ENCODE peak calls at places on chromosomes 13 and 19, in nine cellular contexts. M is tibial artery; H is IMR-90; L is mammary epithelial cell; E is ovary; I is H7; J is CD4-positive, alpha-beta memory T cell; K is K562; O is neuronal stem cell. B is an unnamed sample. For H3K27me3, the result is how much of the 10 kb centered on the place peaks cover.

GRCh38 chr13:65966991-65967451 is 1263.1 kb downstream of the PCDH9 start:
- DNase-seq in M (no peak), H (peak), L (peak), E (no peak), I (peak), J (no peak), K (peak), O (no peak), B (no peak)

GRCh38 chr13:79936368-79937136 is 404.4 kb downstream of the SPRY2 start:
- DNase-seq in M (peak), H (peak), L (peak), E (no peak), I (no peak), J (no peak), K (no peak), O (no peak), B (no peak)

GRCh38 chr13:41827507-41828213 is 133.2 kb downstream of the VWA8 start:
- DNase-seq in M (peak), H (peak), L (peak), E (no peak), I (no peak), J (no peak), K (no peak), O (no peak), B (no peak)

GRCh38 chr13:63481334-63481733 is 2065.7 kb upstream of the PCDH20 start:
- DNase-seq in M (no peak), H (peak), L (no peak), E (no peak), I (no peak), J (no peak), K (no peak), O (no peak), B (no peak)

GRCh38 chr13:38384171-38384570 is 34.5 kb downstream of the UFM1 start:
- DNase-seq in M (no peak), H (no peak), L (no peak), E (no peak), I (no peak), J (no peak), K (no peak), O (no peak), B (no peak)

GRCh38 chr19:17522988-17523872 is 11.8 kb downstream of the PGLS start:
- DNase-seq in M (peak), H (no peak), L (no peak), E (no peak), I (peak), J (peak), K (no peak), O (no peak), B (peak)

GRCh38 chr13:25169356-25169755 is 2.7 kb downstream of the AMER2 start:
- DNase-seq in M (no peak), H (no peak), L (no peak), E (no peak), I (no peak), J (no peak), K (no peak), O (no peak), B (no peak)

GRCh38 chr13:110310541-110311491 is 3.7 kb downstream of the COL4A2 start:
- DNase-seq in M (no peak), H (no peak), L (no peak), E (no peak), I (no peak), J (no peak), K (no peak), O (no peak), B (no peak)

GRCh38 chr13:113291997-113292862 is 4.8 kb upstream of the LAMP1 start:
- DNase-seq in M (no peak), H (peak), L (peak), E (no peak), I (peak), J (no peak), K (peak), O (no peak), B (no peak)

GRCh38 chr13:93259527-93260080 is 33.0 kb downstream of the GPC6 start:
- DNase-seq in M (no peak), H (peak), L (no peak), E (no peak), I (no peak), J (no peak), K (no peak), O (no peak), B (no peak)

GRCh38 chr13:86757236-86757978 is 913.8 kb upstream of the SLITRK5 start:
- DNase-seq in M (no peak), H (no peak), L (peak), E (no peak), I (peak), J (peak), K (no peak), O (no peak), B (no peak)

GRCh38 chr13:100976993-100977392 is 302.4 kb upstream of the TMTC4 start:
- DNase-seq in M (no peak), H (no peak), L (no peak), E (no peak), I (no peak), J (no peak), K (no peak), O (no peak), B (no peak)

GRCh38 chr19:15841875-15842569 is 26.6 kb upstream of the OR10H1 start:
- DNase-seq in M (no peak), H (no peak), L (no peak), E (no peak), I (no peak), J (no peak), K (peak), O (no peak), B (no peak)

GRCh38 chr19:2625434-2625833 is 77.1 kb downstream of the GNG7 start:
- DNase-seq in M (peak), H (no peak), L (no peak), E (no peak), I (no peak), J (no peak), K (no peak), O (no peak), B (no peak)

GRCh38 chr13:49869514-49869913 is 66.6 kb downstream of the SPRYD7 start:
- DNase-seq in M (no peak), H (peak), L (no peak), E (no peak), I (peak), J (no peak), K (peak), O (no peak), B (no peak)

GRCh38 chr19:50794778-50795664 is 4.8 kb downstream of the ACP4 start:
- DNase-seq in M (no peak), H (no peak), L (no peak), E (no peak), I (peak), J (no peak), K (peak), O (no peak), B (no peak)

GRCh38 chr13:32246468-32246867 is 68.7 kb downstream of the ZAR1L start:
- DNase-seq in M (peak), H (peak), L (peak), E (peak), I (peak), J (no peak), K (peak), O (peak), B (no peak)

GRCh38 chr19:28727133-28727834 is 485.7 kb downstream of the UQCRFS1 start:
- DNase-seq in M (no peak), H (no peak), L (no peak), E (no peak), I (peak), J (peak), K (peak), O (peak), B (no peak)

GRCh38 chr13:45510671-45511070 is 45.9 kb downstream of the COG3 start:
- DNase-seq in M (no peak), H (no peak), L (no peak), E (no peak), I (peak), J (no peak), K (no peak), O (no peak), B (no peak)

GRCh38 chr19:30878456-30878855 is 470.8 kb downstream of the TSHZ3 start:
- DNase-seq in M (no peak), H (no peak), L (no peak), E (no peak), I (no peak), J (no peak), K (no peak), O (no peak), B (no peak)

GRCh38 chr19:30881281-30881680 is 468.0 kb downstream of the TSHZ3 start:
- DNase-seq in M (no peak), H (no peak), L (no peak), E (no peak), I (no peak), J (no peak), K (no peak), O (no peak), B (no peak)

GRCh38 chr19:30879225-30879624 is 470.0 kb downstream of the TSHZ3 start:
- DNase-seq in M (no peak), H (no peak), L (no peak), E (no peak), I (no peak), J (no peak), K (no peak), O (no peak), B (no peak)

GRCh38 chr19:30880551-30880950 is 468.7 kb downstream of the TSHZ3 start:
- DNase-seq in M (no peak), H (no peak), L (no peak), E (no peak), I (no peak), J (no peak), K (no peak), O (no peak), B (no peak)

DNA sequence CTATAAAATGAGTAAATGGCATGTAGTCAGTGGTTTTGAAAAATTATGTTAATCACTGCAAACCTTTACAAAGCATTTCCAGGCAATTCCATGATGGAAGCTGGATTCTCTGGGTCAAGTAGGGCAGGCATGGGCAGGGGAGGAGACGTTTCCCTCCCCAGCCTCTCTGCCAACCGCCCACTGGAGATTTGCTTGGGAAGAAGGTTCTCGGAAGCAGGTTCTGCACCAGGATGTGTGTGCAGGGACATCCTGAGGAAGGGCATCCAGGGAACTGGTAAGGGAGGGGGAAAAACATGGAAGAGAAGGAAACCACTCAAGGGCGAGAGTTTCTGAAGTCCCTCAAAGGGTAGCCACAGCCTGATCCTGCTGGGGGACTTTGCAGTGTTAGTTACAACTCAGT is 469.1 kb downstream of the TSHZ3 start:
- DNase-seq in M (no peak), H (no peak), L (no peak), E (no peak), I (no peak), J (no peak), K (no peak), O (no peak), B (no peak)
- H3K27me3 ChIP-seq in M (under half), H (under half), L (under half), E (under half), I (under half), J (under half), K (under half), O (under half), B (under half)

GRCh38 chr19:33227870-33228599 is 2.4 kb upstream of the SLC7A10 start:
- DNase-seq in M (no peak), H (no peak), L (no peak), E (no peak), I (no peak), J (no peak), K (no peak), O (no peak), B (no peak)
- H3K27me3 ChIP-seq in M (under half), H (half or more), L (under half), E (under half), I (under half), J (under half), K (under half), O (under half), B (under half)

GRCh38 chr19:12833747-12834417 is 497 bp downstream of the RTBDN start:
- DNase-seq in M (no peak), H (no peak), L (no peak), E (no peak), I (peak), J (no peak), K (peak), O (no peak), B (no peak)

GRCh38 chr19:12834418-12834943 is at the start of gene RTBDN:
- DNase-seq in M (no peak), H (no peak), L (no peak), E (no peak), I (peak), J (no peak), K (no peak), O (no peak), B (no peak)

GRCh38 chr19:12833418-12833746 is 997 bp downstream of the RTBDN start:
- DNase-seq in M (no peak), H (no peak), L (no peak), E (no peak), I (no peak), J (no peak), K (no peak), O (no peak), B (no peak)

GRCh38 chr19:12825259-12826131 is 8.9 kb downstream of the RTBDN start:
- DNase-seq in M (no peak), H (no peak), L (no peak), E (no peak), I (peak), J (no peak), K (peak), O (no peak), B (no peak)

GRCh38 chr19:12828494-12828893 is 5.9 kb downstream of the RTBDN start:
- DNase-seq in M (no peak), H (no peak), L (no peak), E (peak), I (peak), J (no peak), K (peak), O (no peak), B (no peak)
- H3K27me3 ChIP-seq in M (under half), H (under half), L (under half), E (under half), I (under half), J (half or more), K (under half), O (under half), B (half or more)

GRCh38 chr13:99003851-99004471 is 26.1 kb upstream of the DOCK9 start:
- DNase-seq in M (no peak), H (no peak), L (no peak), E (no peak), I (no peak), J (no peak), K (no peak), O (no peak), B (no peak)

GRCh38 chr13:99007414-99007986 is 29.6 kb upstream of the DOCK9 start:
- DNase-seq in M (no peak), H (no peak), L (no peak), E (no peak), I (no peak), J (no peak), K (no peak), O (no peak), B (no peak)

GRCh38 chr13:99005609-99006008 is 27.7 kb upstream of the DOCK9 start:
- DNase-seq in M (no peak), H (no peak), L (no peak), E (no peak), I (no peak), J (no peak), K (no peak), O (no peak), B (no peak)

GRCh38 chr13:99002191-99002710 is 24.4 kb upstream of the DOCK9 start:
- DNase-seq in M (no peak), H (no peak), L (no peak), E (no peak), I (no peak), J (no peak), K (no peak), O (no peak), B (no peak)

GRCh38 chr13:99004931-99005330 is 27.1 kb upstream of the DOCK9 start:
- DNase-seq in M (no peak), H (no peak), L (no peak), E (no peak), I (no peak), J (no peak), K (no peak), O (no peak), B (no peak)
- H3K27me3 ChIP-seq in M (under half), H (under half), L (under half), E (under half), I (under half), J (under half), K (under half), O (under half), B (under half)

GRCh38 chr19:12993562-12993961 is 1.7 kb upstream of the NFIX start:
- DNase-seq in M (no peak), H (no peak), L (no peak), E (no peak), I (no peak), J (no peak), K (no peak), O (no peak), B (no peak)
- H3K27me3 ChIP-seq in M (under half), H (under half), L (under half), E (under half), I (half or more), J (under half), K (under half), O (under half), B (under half)

B was measured in esophagus squamous epithelium.